ENCODE peak calls at places on chromosomes 16 and 17, in six cellular contexts. One of them, this sample, is unnamed.

GRCh38 chr17:55327225-55328088 is 62.7 kb downstream of the HLF start:
- DNase-seq in islet precursor cell: no peak
- DNase-seq in RPMI7951: no peak
- DNase-seq in GM13976: no peak
- DNase-seq in caudate nucleus: no peak
- DNase-seq in A549: no peak
- DNase-seq in this sample: no peak

GRCh38 chr17:3687949-3688614 is 7.9 kb downstream of the P2RX5 start:
- DNase-seq in islet precursor cell: peak
- DNase-seq in RPMI7951: no peak
- DNase-seq in GM13976: no peak
- DNase-seq in caudate nucleus: no peak
- DNase-seq in A549: no peak
- DNase-seq in this sample: no peak

GRCh38 chr16:77531741-77532140 is 96.9 kb upstream of the ADAMTS18 start:
- DNase-seq in islet precursor cell: no peak
- DNase-seq in RPMI7951: peak
- DNase-seq in GM13976: no peak
- DNase-seq in caudate nucleus: no peak
- DNase-seq in A549: no peak
- DNase-seq in this sample: no peak

GRCh38 chr17:29784661-29785060 is 145.4 kb downstream of the SSH2 start:
- DNase-seq in islet precursor cell: no peak
- DNase-seq in RPMI7951: no peak
- DNase-seq in GM13976: no peak
- DNase-seq in caudate nucleus: no peak
- DNase-seq in A549: peak
- DNase-seq in this sample: no peak

GRCh38 chr16:77971306-77972131 is 50.8 kb upstream of the CLEC3A start:
- DNase-seq in islet precursor cell: peak
- DNase-seq in RPMI7951: peak
- DNase-seq in GM13976: peak
- DNase-seq in caudate nucleus: peak
- DNase-seq in A549: peak
- DNase-seq in this sample: peak

GRCh38 chr16:88500255-88500661 is 47.2 kb downstream of the ZFPM1 start:
- DNase-seq in islet precursor cell: no peak
- DNase-seq in RPMI7951: no peak
- DNase-seq in GM13976: no peak
- DNase-seq in caudate nucleus: no peak
- DNase-seq in A549: no peak
- DNase-seq in this sample: no peak

GRCh38 chr17:7041607-7042506 is 2.0 kb downstream of the SLC16A11 start:
- DNase-seq in islet precursor cell: peak
- DNase-seq in RPMI7951: no peak
- DNase-seq in GM13976: peak
- DNase-seq in caudate nucleus: no peak
- DNase-seq in A549: no peak
- DNase-seq in this sample: no peak

GRCh38 chr16:75377971-75378386 is 55.3 kb downstream of the CFDP1 start:
- DNase-seq in islet precursor cell: peak
- DNase-seq in RPMI7951: peak
- DNase-seq in GM13976: no peak
- DNase-seq in caudate nucleus: peak
- DNase-seq in A549: peak
- DNase-seq in this sample: no peak

GRCh38 chr17:17416400-17417360 is 60.1 kb upstream of the MED9 start:
- DNase-seq in islet precursor cell: no peak
- DNase-seq in RPMI7951: peak
- DNase-seq in GM13976: no peak
- DNase-seq in caudate nucleus: peak
- DNase-seq in A549: peak
- DNase-seq in this sample: peak

GRCh38 chr17:13306310-13306962 is 288.6 kb upstream of the ELAC2 start:
- DNase-seq in islet precursor cell: peak
- DNase-seq in RPMI7951: peak
- DNase-seq in GM13976: no peak
- DNase-seq in caudate nucleus: no peak
- DNase-seq in A549: peak
- DNase-seq in this sample: no peak

GRCh38 chr17:75509528-75510258 is 5.6 kb downstream of the CASKIN2 start:
- DNase-seq in islet precursor cell: no peak
- DNase-seq in RPMI7951: no peak
- DNase-seq in GM13976: no peak
- DNase-seq in caudate nucleus: no peak
- DNase-seq in A549: no peak
- DNase-seq in this sample: no peak

GRCh38 chr17:47265983-47266541 is 12.4 kb downstream of the ITGB3 start:
- DNase-seq in islet precursor cell: no peak
- DNase-seq in RPMI7951: peak
- DNase-seq in GM13976: no peak
- DNase-seq in caudate nucleus: no peak
- DNase-seq in A549: no peak
- DNase-seq in this sample: no peak

GRCh38 chr16:86285938-86286921 is 224.1 kb upstream of the FOXF1 start:
- DNase-seq in islet precursor cell: peak
- DNase-seq in RPMI7951: no peak
- DNase-seq in GM13976: no peak
- DNase-seq in caudate nucleus: no peak
- DNase-seq in A549: no peak
- DNase-seq in this sample: no peak

GRCh38 chr16:74785031-74785430 is 10.4 kb upstream of the FA2H start:
- DNase-seq in islet precursor cell: no peak
- DNase-seq in RPMI7951: no peak
- DNase-seq in GM13976: no peak
- DNase-seq in caudate nucleus: no peak
- DNase-seq in A549: no peak
- DNase-seq in this sample: no peak

GRCh38 chr16:9138021-9138680 is 46.7 kb downstream of the HAPSTR1 start:
- DNase-seq in islet precursor cell: peak
- DNase-seq in RPMI7951: no peak
- DNase-seq in GM13976: no peak
- DNase-seq in caudate nucleus: no peak
- DNase-seq in A549: no peak
- DNase-seq in this sample: no peak

GRCh38 chr17:44360826-44361225 is 2.8 kb downstream of the FAM171A2 start:
- DNase-seq in islet precursor cell: no peak
- DNase-seq in RPMI7951: peak
- DNase-seq in GM13976: no peak
- DNase-seq in caudate nucleus: peak
- DNase-seq in A549: no peak
- DNase-seq in this sample: no peak

GRCh38 chr16:84471316-84471715 is 33.1 kb downstream of the MEAK7 start:
- DNase-seq in islet precursor cell: peak
- DNase-seq in RPMI7951: no peak
- DNase-seq in GM13976: no peak
- DNase-seq in caudate nucleus: no peak
- DNase-seq in A549: no peak
- DNase-seq in this sample: no peak

GRCh38 chr17:66432996-66433556 is 130.7 kb downstream of the PRKCA start:
- DNase-seq in islet precursor cell: peak
- DNase-seq in RPMI7951: peak
- DNase-seq in GM13976: no peak
- DNase-seq in caudate nucleus: no peak
- DNase-seq in A549: no peak
- DNase-seq in this sample: no peak

GRCh38 chr16:1244881-1245280 is 4.4 kb downstream of the TPSAB1 start:
- DNase-seq in islet precursor cell: no peak
- DNase-seq in RPMI7951: peak
- DNase-seq in GM13976: no peak
- DNase-seq in caudate nucleus: no peak
- DNase-seq in A549: no peak
- DNase-seq in this sample: no peak

GRCh38 chr16:17556276-17557052 is 85.7 kb upstream of the XYLT1 start:
- DNase-seq in islet precursor cell: peak
- DNase-seq in RPMI7951: peak
- DNase-seq in GM13976: peak
- DNase-seq in caudate nucleus: peak
- DNase-seq in A549: peak
- DNase-seq in this sample: no peak

GRCh38 chr17:17693955-17694228 is 12.6 kb downstream of the RAI1 start:
- DNase-seq in islet precursor cell: peak
- DNase-seq in RPMI7951: no peak
- DNase-seq in GM13976: no peak
- DNase-seq in caudate nucleus: no peak
- DNase-seq in A549: no peak
- DNase-seq in this sample: no peak

GRCh38 chr17:16406742-16407674 is 8.4 kb upstream of the TRPV2 start:
- DNase-seq in islet precursor cell: peak
- DNase-seq in RPMI7951: peak
- DNase-seq in GM13976: peak
- DNase-seq in caudate nucleus: no peak
- DNase-seq in A549: peak
- DNase-seq in this sample: no peak

GRCh38 chr17:7740481-7741001 is 23.0 kb downstream of the DNAH2 start:
- DNase-seq in islet precursor cell: no peak
- DNase-seq in RPMI7951: peak
- DNase-seq in GM13976: no peak
- DNase-seq in caudate nucleus: no peak
- DNase-seq in A549: no peak
- DNase-seq in this sample: no peak

GRCh38 chr17:38798614-38799500 is 499 bp downstream of the PIP4K2B start:
- DNase-seq in islet precursor cell: peak
- DNase-seq in RPMI7951: peak
- DNase-seq in GM13976: peak
- DNase-seq in caudate nucleus: peak
- DNase-seq in A549: peak
- DNase-seq in this sample: peak

GRCh38 chr17:46979023-46979870 is at the start of gene RPRML:
- DNase-seq in islet precursor cell: peak
- DNase-seq in RPMI7951: peak
- DNase-seq in GM13976: peak
- DNase-seq in caudate nucleus: peak
- DNase-seq in A549: peak
- DNase-seq in this sample: no peak

GRCh38 chr16:88318091-88318494 is 64.7 kb upstream of the ZNF469 start:
- DNase-seq in islet precursor cell: no peak
- DNase-seq in RPMI7951: no peak
- DNase-seq in GM13976: no peak
- DNase-seq in caudate nucleus: no peak
- DNase-seq in A549: no peak
- DNase-seq in this sample: no peak

GRCh38 chr16:88389621-88390160 is 6.9 kb downstream of the ZNF469 start:
- DNase-seq in islet precursor cell: no peak
- DNase-seq in RPMI7951: no peak
- DNase-seq in GM13976: no peak
- DNase-seq in caudate nucleus: no peak
- DNase-seq in A549: no peak
- DNase-seq in this sample: no peak

GRCh38 chr17:50944054-50944901 is 78.1 kb upstream of the TOB1 start:
- DNase-seq in islet precursor cell: peak
- DNase-seq in RPMI7951: peak
- DNase-seq in GM13976: peak
- DNase-seq in caudate nucleus: peak
- DNase-seq in A549: peak
- DNase-seq in this sample: peak

GRCh38 chr17:77116371-77116860 is 24.4 kb upstream of the SEC14L1 start:
- DNase-seq in islet precursor cell: no peak
- DNase-seq in RPMI7951: no peak
- DNase-seq in GM13976: no peak
- DNase-seq in caudate nucleus: no peak
- DNase-seq in A549: no peak
- DNase-seq in this sample: no peak

GRCh38 chr17:80175411-80175810 is 5.6 kb downstream of the CARD14 start:
- DNase-seq in islet precursor cell: peak
- DNase-seq in RPMI7951: no peak
- DNase-seq in GM13976: peak
- DNase-seq in caudate nucleus: no peak
- DNase-seq in A549: peak
- DNase-seq in this sample: no peak

GRCh38 chr16:24789881-24790280 is 55.9 kb upstream of the SLC5A11 start:
- DNase-seq in islet precursor cell: no peak
- DNase-seq in RPMI7951: no peak
- DNase-seq in GM13976: no peak
- DNase-seq in caudate nucleus: no peak
- DNase-seq in A549: no peak
- DNase-seq in this sample: no peak

GRCh38 chr16:4015991-4016325 is 100.3 kb downstream of the ADCY9 start:
- DNase-seq in islet precursor cell: no peak
- DNase-seq in RPMI7951: no peak
- DNase-seq in GM13976: no peak
- DNase-seq in caudate nucleus: no peak
- DNase-seq in A549: no peak
- DNase-seq in this sample: no peak

GRCh38 chr17:77778636-77779524 is 179.6 kb upstream of the TNRC6C start:
- DNase-seq in islet precursor cell: no peak
- DNase-seq in RPMI7951: peak
- DNase-seq in GM13976: no peak
- DNase-seq in caudate nucleus: peak
- DNase-seq in A549: no peak
- DNase-seq in this sample: peak

GRCh38 chr17:47946929-47947397 is 5.6 kb downstream of the PNPO start:
- DNase-seq in islet precursor cell: peak
- DNase-seq in RPMI7951: peak
- DNase-seq in GM13976: peak
- DNase-seq in caudate nucleus: peak
- DNase-seq in A549: peak
- DNase-seq in this sample: peak

GRCh38 chr17:53454337-53454736 is 368.4 kb upstream of the KIF2B start:
- DNase-seq in islet precursor cell: no peak
- DNase-seq in RPMI7951: no peak
- DNase-seq in GM13976: no peak
- DNase-seq in caudate nucleus: no peak
- DNase-seq in A549: no peak
- DNase-seq in this sample: no peak

GRCh38 chr16:3643095-3643730 is 11.3 kb upstream of the DNASE1 start:
- DNase-seq in islet precursor cell: no peak
- DNase-seq in RPMI7951: no peak
- DNase-seq in GM13976: peak
- DNase-seq in caudate nucleus: no peak
- DNase-seq in A549: no peak
- DNase-seq in this sample: no peak

GRCh38 chr16:53817117-53817516 is 113.2 kb downstream of the FTO start:
- DNase-seq in islet precursor cell: peak
- DNase-seq in RPMI7951: peak
- DNase-seq in GM13976: no peak
- DNase-seq in caudate nucleus: no peak
- DNase-seq in A549: peak
- DNase-seq in this sample: no peak

GRCh38 chr17:7997186-7997585 is 5.2 kb upstream of the GUCY2D start:
- DNase-seq in islet precursor cell: peak
- DNase-seq in RPMI7951: peak
- DNase-seq in GM13976: no peak
- DNase-seq in caudate nucleus: peak
- DNase-seq in A549: peak
- DNase-seq in this sample: no peak

GRCh38 chr16:55655709-55656694 is at the start of gene SLC6A2:
- DNase-seq in islet precursor cell: peak
- DNase-seq in RPMI7951: no peak
- DNase-seq in GM13976: no peak
- DNase-seq in caudate nucleus: no peak
- DNase-seq in A549: no peak
- DNase-seq in this sample: no peak

This sample was measured in occipital lobe.